ENCODE peak calls at places on chromosomes 6 and 20, in nine cellular contexts. C is bronchial epithelial cell, S is Caco-2, T is mammary epithelial cell, B is kidney epithelial cell, Y is suprapubic skin, W is cardiac muscle cell, U is transverse colon, A is fibroblast of lung. V is an unnamed sample.

GRCh38 chr20:49024220-49024619 is 21.9 kb upstream of the CSE1L start:
- DNase-seq in C (no peak), S (no peak), T (no peak), B (no peak), Y (peak; percentile 20), W (no peak), U (no peak), A (no peak), V (no peak)

GRCh38 chr6:37847704-37848103 is 28.2 kb downstream of the ZFAND3 start:
- DNase-seq in C (no peak), S (no peak), T (no peak), B (no peak), Y (no peak), W (no peak), U (no peak), A (no peak), V (no peak)

GRCh38 chr6:30450908-30451818 is 38.1 kb upstream of the HLA-E start:
- DNase-seq in C (peak; percentile 47), S (no peak), T (peak; percentile 70), B (peak; percentile 37), Y (no peak), W (no peak), U (peak; percentile 38), A (peak; percentile 82), V (peak; percentile 72)

GRCh38 chr20:57661201-57662027 is 41.2 kb upstream of the ZBP1 start:
- DNase-seq in C (no peak), S (no peak), T (no peak), B (no peak), Y (peak; percentile 78), W (no peak), U (peak; percentile 5), A (no peak), V (peak; percentile 58)

GRCh38 chr6:75568100-75568499 is 33.6 kb upstream of the SENP6 start:
- DNase-seq in C (no peak), S (no peak), T (no peak), B (no peak), Y (no peak), W (no peak), U (no peak), A (no peak), V (no peak)

GRCh38 chr20:30816182-30816645 is 441.2 kb upstream of the DEFB115 start:
- DNase-seq in C (no peak), S (no peak), T (no peak), B (no peak), Y (peak; percentile 86), W (no peak), U (no peak), A (no peak), V (no peak)

GRCh38 chr6:79666633-79667032 is 35.5 kb downstream of the SH3BGRL2 start:
- DNase-seq in C (no peak), S (no peak), T (no peak), B (no peak), Y (no peak), W (no peak), U (no peak), A (no peak), V (no peak)

GRCh38 chr20:354298-354977 is 7.5 kb downstream of the NRSN2 start:
- DNase-seq in C (peak; percentile 50), S (peak; percentile 89), T (peak; percentile 56), B (no peak), Y (no peak), W (peak; percentile 85), U (peak; percentile 82), A (peak; percentile 61), V (peak; percentile 81)

GRCh38 chr6:119360262-119360915 is 10.8 kb upstream of the MAN1A1 start:
- DNase-seq in C (no peak), S (no peak), T (no peak), B (no peak), Y (no peak), W (no peak), U (no peak), A (no peak), V (no peak)

GRCh38 chr20:23510000-23510590 is 19.2 kb downstream of the CST8 start:
- DNase-seq in C (no peak), S (no peak), T (no peak), B (no peak), Y (no peak), W (no peak), U (no peak), A (no peak), V (no peak)

GRCh38 chr6:119077643-119078448 is 618 bp downstream of the FAM184A start:
- DNase-seq in C (peak; percentile 58), S (peak; percentile 77), T (peak; percentile 18), B (no peak), Y (peak; percentile 81), W (peak; percentile 36), U (peak; percentile 38), A (peak; percentile 11), V (peak; percentile 80)

GRCh38 chr6:15268130-15268908 is 22.4 kb downstream of the JARID2 start:
- DNase-seq in C (no peak), S (no peak), T (no peak), B (no peak), Y (no peak), W (no peak), U (no peak), A (no peak), V (no peak)

GRCh38 chr6:41929918-41930317 is 8.6 kb downstream of the BYSL start:
- DNase-seq in C (no peak), S (no peak), T (no peak), B (no peak), Y (no peak), W (no peak), U (no peak), A (no peak), V (no peak)
- H3K36me3 ChIP-seq in C (peaks cover 39% of the 10 kb centered on the region), S (peaks cover 5% of the 10 kb centered on the region), T (peaks cover 50% of the 10 kb centered on the region), B (peaks cover 3% of the 10 kb centered on the region), Y (peaks cover 86% of the 10 kb centered on the region), W (peaks cover 64% of the 10 kb centered on the region), U (no peaks in the 10 kb centered on the region), A (peaks cover 25% of the 10 kb centered on the region), V (peaks cover 81% of the 10 kb centered on the region)

GRCh38 chr6:149897015-149897697 is 757 bp downstream of the RAET1E start:
- DNase-seq in C (peak; percentile 82), S (no peak), T (peak; percentile 80), B (no peak), Y (peak; percentile 93), W (no peak), U (peak; percentile 76), A (peak; percentile 89), V (peak; percentile 76)

GRCh38 chr6:149899486-149899885 is 1.6 kb upstream of the RAET1E start:
- DNase-seq in C (no peak), S (no peak), T (no peak), B (no peak), Y (peak; percentile 53), W (no peak), U (no peak), A (no peak), V (peak; percentile 21)

GRCh38 chr6:149898966-149899365 is 1.1 kb upstream of the RAET1E start:
- DNase-seq in C (no peak), S (no peak), T (no peak), B (no peak), Y (peak; percentile 53), W (no peak), U (no peak), A (no peak), V (peak; percentile 18)

GRCh38 chr6:149896491-149896890 is 1.4 kb downstream of the RAET1E start:
- DNase-seq in C (peak; percentile 51), S (no peak), T (no peak), B (no peak), Y (peak; percentile 52), W (no peak), U (no peak), A (peak; percentile 44), V (no peak)

GRCh38 chr6:149897855-149898744 is at the start of gene RAET1E:
- DNase-seq in C (no peak), S (no peak), T (no peak), B (no peak), Y (peak; percentile 62), W (peak; percentile 23), U (peak; percentile 31), A (no peak), V (peak; percentile 40)
- TF ChIP-seq CTCF in C (peak; percentile 25), S (no peak), T (no peak), B (no peak), Y (no peak), W (peak; percentile 2), U (no peak), A (no peak), V (no peak)

GRCh38 chr6:44700422-44700821 is 312.9 kb downstream of the CDC5L start:
- DNase-seq in C (no peak), S (no peak), T (no peak), B (no peak), Y (no peak), W (no peak), U (no peak), A (no peak), V (no peak)

GRCh38 chr6:44701038-44701636 is 313.6 kb downstream of the CDC5L start:
- DNase-seq in C (no peak), S (no peak), T (no peak), B (no peak), Y (no peak), W (no peak), U (no peak), A (no peak), V (no peak)

GRCh38 chr6:44701637-44702101 is 314.2 kb downstream of the CDC5L start:
- DNase-seq in C (no peak), S (no peak), T (no peak), B (no peak), Y (no peak), W (no peak), U (no peak), A (peak; percentile 97), V (no peak)

GRCh38 chr6:44704240-44705150 is 317.0 kb downstream of the CDC5L start:
- DNase-seq in C (no peak), S (no peak), T (no peak), B (no peak), Y (no peak), W (no peak), U (no peak), A (no peak), V (no peak)

DNA sequence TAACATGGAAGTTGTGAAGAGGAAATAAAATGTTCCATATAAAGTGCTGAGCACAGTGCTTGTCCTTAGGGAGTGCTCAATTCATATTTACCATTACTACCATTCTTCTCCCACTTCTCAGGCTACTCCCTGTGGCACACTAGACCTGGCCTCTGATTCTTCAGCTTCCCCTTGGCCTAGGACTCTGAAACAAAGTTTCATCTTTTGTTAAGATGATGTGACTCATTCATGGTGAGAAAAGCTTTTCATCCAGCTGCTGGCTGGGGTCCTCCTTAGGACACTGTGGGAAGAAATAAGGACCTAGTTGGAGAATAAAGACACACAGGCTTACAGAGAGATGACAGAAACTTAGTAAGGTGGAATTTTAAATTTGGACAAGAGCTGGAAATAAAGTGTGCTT is 314.8 kb downstream of the CDC5L start:
- DNase-seq in C (peak; percentile 10), S (no peak), T (no peak), B (no peak), Y (no peak), W (no peak), U (no peak), A (peak; percentile 70), V (no peak)
- H3K4me3 ChIP-seq in C (no peak overlapping the region), S (no peak overlapping the region), T (no peak overlapping the region), B (no peak overlapping the region), Y (no peak overlapping the region), W (no peak overlapping the region), U (no peak overlapping the region), A (no peak overlapping the region), V (no peak overlapping the region)

DNA sequence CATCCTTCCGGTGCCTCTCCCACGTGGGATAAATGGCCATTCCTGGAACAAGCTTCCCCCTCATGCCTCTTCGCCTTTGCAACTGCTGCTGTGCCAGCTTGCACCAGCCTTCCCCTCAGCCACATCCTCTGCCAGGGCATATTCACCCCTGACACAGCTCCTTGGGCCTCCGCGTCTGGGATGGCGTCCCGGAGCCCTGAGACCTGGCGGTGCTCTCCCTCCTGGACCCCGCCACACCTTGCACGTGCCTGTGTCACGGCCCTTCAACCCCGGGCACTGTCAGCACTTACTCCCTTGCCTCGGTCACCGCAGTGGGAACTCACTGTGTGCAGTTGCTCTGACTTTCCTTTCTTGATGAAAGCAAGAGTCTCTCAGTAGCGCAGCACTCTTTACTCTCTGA is 13.2 kb downstream of the BPHL start:
- DNase-seq in C (no peak), S (no peak), T (no peak), B (no peak), Y (no peak), W (no peak), U (no peak), A (no peak), V (no peak)
- H3K36me3 ChIP-seq in C (peaks cover 11% of the 10 kb centered on the region), S (peaks cover 6% of the 10 kb centered on the region), T (peaks cover 7% of the 10 kb centered on the region), B (peaks cover 2% of the 10 kb centered on the region), Y (peaks cover 70% of the 10 kb centered on the region), W (peaks cover 33% of the 10 kb centered on the region), U (no peaks in the 10 kb centered on the region), A (peaks cover 3% of the 10 kb centered on the region), V (peaks cover 4% of the 10 kb centered on the region)